ENCODE peak calls at places on chromosome 20, in nine cellular contexts. X is heart left ventricle; C is HCT116; V is Peyer's patch; Q is pancreas; Y is CD4-positive, CD25-positive, alpha-beta regulatory T cell; N is psoas muscle; P is upper lobe of right lung; H is testis. T is an unnamed sample.

GRCh38 chr20:38927902-38928578 is 1.8 kb downstream of the FAM83D start:
- DNase-seq in X (no peak), C (no peak), V (peak; percentile 55), Q (no peak), Y (no peak), N (no peak), P (no peak), H (no peak), T (no peak)

GRCh38 chr20:57748601-57749130 is 38.9 kb upstream of the PMEPA1 start:
- DNase-seq in X (peak; percentile 90), C (peak; percentile 24), V (peak; percentile 80), Q (peak; percentile 61), Y (peak; percentile 5), N (peak; percentile 78), P (peak; percentile 84), H (peak; percentile 72), T (peak; percentile 90)

GRCh38 chr20:44306927-44307326 is 4.1 kb downstream of the FITM2 start:
- DNase-seq in X (no peak), C (no peak), V (no peak), Q (no peak), Y (no peak), N (no peak), P (peak; percentile 44), H (no peak), T (peak; percentile 60)

GRCh38 chr20:3795511-3796468 is at the start of gene CDC25B:
- DNase-seq in X (peak; percentile 95), C (peak; percentile 84), V (peak; percentile 95), Q (peak; percentile 93), Y (peak; percentile 84), N (peak; percentile 95), P (peak; percentile 97), H (peak; percentile 95), T (peak; percentile 98)

GRCh38 chr20:16349518-16350295 is 223.5 kb downstream of the KIF16B start:
- DNase-seq in X (no peak), C (no peak), V (no peak), Q (no peak), Y (no peak), N (no peak), P (no peak), H (no peak), T (no peak)

GRCh38 chr20:34747479-34747878 is 43.3 kb downstream of the TP53INP2 start:
- DNase-seq in X (no peak), C (no peak), V (no peak), Q (no peak), Y (no peak), N (no peak), P (no peak), H (no peak), T (no peak)

GRCh38 chr20:44807051-44807683 is 3.2 kb downstream of the RIMS4 start:
- DNase-seq in X (no peak), C (no peak), V (no peak), Q (no peak), Y (no peak), N (no peak), P (no peak), H (no peak), T (no peak)

GRCh38 chr20:8152847-8153246 is 20.8 kb downstream of the PLCB1 start:
- DNase-seq in X (no peak), C (no peak), V (no peak), Q (no peak), Y (no peak), N (no peak), P (no peak), H (no peak), T (no peak)

GRCh38 chr20:49916146-49917002 is 1.0 kb upstream of the SPATA2 start:
- DNase-seq in X (no peak), C (no peak), V (peak; percentile 70), Q (peak; percentile 57), Y (no peak), N (no peak), P (no peak), H (no peak), T (peak; percentile 43)

GRCh38 chr20:25573288-25574251 is 11.8 kb downstream of the NINL start:
- DNase-seq in X (no peak), C (no peak), V (no peak), Q (no peak), Y (no peak), N (no peak), P (no peak), H (no peak), T (no peak)

GRCh38 chr20:43003318-43003928 is 186.3 kb downstream of the PTPRT start:
- DNase-seq in X (no peak), C (no peak), V (no peak), Q (no peak), Y (no peak), N (no peak), P (no peak), H (no peak), T (no peak)

GRCh38 chr20:48769111-48769879 is 58.5 kb downstream of the PREX1 start:
- DNase-seq in X (no peak), C (no peak), V (peak; percentile 39), Q (no peak), Y (peak; percentile 66), N (no peak), P (no peak), H (peak; percentile 58), T (no peak)

GRCh38 chr20:42041000-42041565 is 422.9 kb upstream of the CHD6 start:
- DNase-seq in X (no peak), C (no peak), V (no peak), Q (no peak), Y (no peak), N (no peak), P (no peak), H (peak; percentile 19), T (no peak)

GRCh38 chr20:47319517-47320252 is 36.8 kb downstream of the ZMYND8 start:
- DNase-seq in X (no peak), C (peak; percentile 78), V (peak; percentile 61), Q (peak; percentile 83), Y (no peak), N (peak; percentile 41), P (peak; percentile 83), H (no peak), T (peak; percentile 79)

GRCh38 chr20:62913043-62913630 is 13.2 kb downstream of the DIDO1 start:
- DNase-seq in X (no peak), C (no peak), V (peak; percentile 12), Q (no peak), Y (no peak), N (no peak), P (no peak), H (no peak), T (no peak)

GRCh38 chr20:45014671-45015415 is 48.5 kb downstream of the STK4 start:
- DNase-seq in X (no peak), C (no peak), V (no peak), Q (no peak), Y (no peak), N (no peak), P (no peak), H (no peak), T (no peak)

GRCh38 chr20:35166242-35166830 is 5.5 kb upstream of the PROCR start:
- DNase-seq in X (peak; percentile 79), C (no peak), V (no peak), Q (no peak), Y (no peak), N (peak; percentile 55), P (peak; percentile 67), H (peak; percentile 57), T (no peak)

GRCh38 chr20:4519530-4519929 is 202.2 kb upstream of the PRND start:
- DNase-seq in X (no peak), C (no peak), V (no peak), Q (no peak), Y (no peak), N (no peak), P (no peak), H (peak; percentile 61), T (no peak)

GRCh38 chr20:28562510-28562898 is 2695.0 kb upstream of the DEFB115 start:
- DNase-seq in X (no peak), C (no peak), V (no peak), Q (no peak), Y (no peak), N (no peak), P (no peak), H (no peak), T (no peak)

GRCh38 chr20:59772931-59773913 is 160.2 kb downstream of the SYCP2 start:
- DNase-seq in X (no peak), C (no peak), V (peak; percentile 70), Q (no peak), Y (no peak), N (no peak), P (no peak), H (no peak), T (peak; percentile 52)

GRCh38 chr20:46135856-46136633 is 17.9 kb downstream of the CD40 start:
- DNase-seq in X (no peak), C (no peak), V (no peak), Q (no peak), Y (no peak), N (no peak), P (no peak), H (no peak), T (no peak)

GRCh38 chr20:33229843-33230242 is 6.0 kb upstream of the BPIFA1 start:
- DNase-seq in X (no peak), C (no peak), V (no peak), Q (no peak), Y (no peak), N (no peak), P (no peak), H (no peak), T (no peak)

DNA sequence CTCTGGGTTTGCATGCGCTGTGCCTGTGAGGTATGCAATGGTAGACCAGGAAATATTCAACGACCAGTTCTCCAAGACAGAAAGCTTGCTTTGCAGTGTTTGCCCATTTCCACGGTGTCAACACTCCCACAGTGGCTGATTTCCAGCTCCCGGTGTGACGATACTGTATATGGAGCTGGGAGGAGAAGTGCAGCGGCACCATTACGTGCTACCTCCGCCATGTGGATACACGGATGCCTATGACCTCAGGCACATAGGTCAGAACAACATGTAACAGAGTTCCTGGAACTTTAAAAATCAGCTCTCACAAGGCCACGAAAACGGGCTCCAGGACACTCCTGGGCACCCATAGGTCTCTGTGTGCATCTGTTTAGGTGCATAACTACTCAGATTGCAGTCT is 51.1 kb downstream of the NFATC2 start:
- DNase-seq in X (no peak), C (no peak), V (no peak), Q (no peak), Y (no peak), N (no peak), P (no peak), H (no peak), T (no peak)
- H3K4me1 ChIP-seq in X (peaks cover 16% of the 10 kb centered on the region), C (peaks cover 25% of the 10 kb centered on the region), V (no peaks in the 10 kb centered on the region), Q (no peaks in the 10 kb centered on the region), Y (peaks cover 41% of the 10 kb centered on the region), N (no peaks in the 10 kb centered on the region), P (peaks cover 30% of the 10 kb centered on the region), H (peaks cover 9% of the 10 kb centered on the region), T (no peaks in the 10 kb centered on the region)

GRCh38 chr20:19212524-19213502 is at the start of gene SLC24A3:
- DNase-seq in X (peak; percentile 84), C (no peak), V (peak; percentile 83), Q (peak; percentile 44), Y (no peak), N (peak; percentile 75), P (peak; percentile 92), H (peak; percentile 84), T (peak; percentile 93)
- H3K27ac ChIP-seq in X (no peak within 1 kb of the TSS), C (no peak within 1 kb of the TSS), V (peak within 1 kb of the TSS; percentile 62), Q (no peak within 1 kb of the TSS), Y (no peak within 1 kb of the TSS), N (peak within 1 kb of the TSS; percentile 69), P (peak within 1 kb of the TSS; percentile 51), H (peak within 1 kb of the TSS; percentile 39), T (peak within 1 kb of the TSS; percentile 80)

GRCh38 chr20:22568872-22569344 is 15.5 kb downstream of the FOXA2 start:
- DNase-seq in X (no peak), C (no peak), V (no peak), Q (no peak), Y (no peak), N (no peak), P (peak; percentile 73), H (no peak), T (no peak)
- H3K4me1 ChIP-seq in X (no peaks in the 10 kb centered on the region), C (no peaks in the 10 kb centered on the region), V (no peaks in the 10 kb centered on the region), Q (peaks cover 36% of the 10 kb centered on the region), Y (no peaks in the 10 kb centered on the region), N (no peaks in the 10 kb centered on the region), P (no peaks in the 10 kb centered on the region), H (no peaks in the 10 kb centered on the region), T (peaks cover 10% of the 10 kb centered on the region)

GRCh38 chr20:41006936-41007871 is 21.4 kb upstream of the TOP1 start:
- DNase-seq in X (no peak), C (no peak), V (no peak), Q (no peak), Y (no peak), N (no peak), P (no peak), H (no peak), T (no peak)
- H3K27ac ChIP-seq in X (no peak overlapping the region), C (peak overlapping the region; percentile 100), V (no peak overlapping the region), Q (no peak overlapping the region), Y (no peak overlapping the region), N (no peak overlapping the region), P (no peak overlapping the region), H (no peak overlapping the region), T (no peak overlapping the region)

T was measured in sigmoid colon.